ENCODE peak calls at places on chromosomes 3 and 15, in eight cellular contexts. W is CD8-positive, alpha-beta T cell; J is neural progenitor cell; P is K562; S is SK-N-SH; D is CD4-positive, CD25-positive, alpha-beta regulatory T cell; X is GM23248; N is tibial artery. C is an unnamed sample. For H3K36me3, the result is how much of the 10 kb centered on the place peaks cover.

GRCh38 chr3:87873136-87873535 is 185.7 kb downstream of the CGGBP1 start:
- DNase-seq in W (no peak), J (no peak), P (no peak), S (no peak), D (no peak), X (peak), N (no peak), C (no peak)

GRCh38 chr15:69704685-69705084 is 252.1 kb downstream of the RPLP1 start:
- DNase-seq in W (no peak), J (no peak), P (no peak), S (no peak), D (no peak), X (peak), N (no peak), C (no peak)

GRCh38 chr3:29202368-29202767 is 78.5 kb upstream of the RBMS3 start:
- DNase-seq in W (no peak), J (no peak), P (no peak), S (no peak), D (no peak), X (peak), N (no peak), C (no peak)

GRCh38 chr15:92949604-92950249 is 49.6 kb downstream of the CHD2 start:
- DNase-seq in W (no peak), J (peak), P (no peak), S (no peak), D (peak), X (no peak), N (no peak), C (no peak)

GRCh38 chr3:29011441-29011840 is 269.4 kb upstream of the RBMS3 start:
- DNase-seq in W (no peak), J (peak), P (no peak), S (no peak), D (no peak), X (no peak), N (no peak), C (no peak)

GRCh38 chr3:118466795-118467330 is 567.8 kb downstream of the IGSF11 start:
- DNase-seq in W (no peak), J (no peak), P (no peak), S (no peak), D (no peak), X (no peak), N (no peak), C (no peak)

GRCh38 chr3:117817103-117817502 is 1107.5 kb downstream of the TUSC7 start:
- DNase-seq in W (no peak), J (no peak), P (no peak), S (no peak), D (no peak), X (no peak), N (no peak), C (no peak)

GRCh38 chr15:82805994-82806406 is at the start of gene FSD2:
- DNase-seq in W (no peak), J (no peak), P (no peak), S (no peak), D (peak), X (no peak), N (no peak), C (no peak)

GRCh38 chr3:16071246-16071645 is 103.2 kb upstream of the GALNT15 start:
- DNase-seq in W (no peak), J (no peak), P (no peak), S (no peak), D (no peak), X (no peak), N (no peak), C (no peak)

DNA sequence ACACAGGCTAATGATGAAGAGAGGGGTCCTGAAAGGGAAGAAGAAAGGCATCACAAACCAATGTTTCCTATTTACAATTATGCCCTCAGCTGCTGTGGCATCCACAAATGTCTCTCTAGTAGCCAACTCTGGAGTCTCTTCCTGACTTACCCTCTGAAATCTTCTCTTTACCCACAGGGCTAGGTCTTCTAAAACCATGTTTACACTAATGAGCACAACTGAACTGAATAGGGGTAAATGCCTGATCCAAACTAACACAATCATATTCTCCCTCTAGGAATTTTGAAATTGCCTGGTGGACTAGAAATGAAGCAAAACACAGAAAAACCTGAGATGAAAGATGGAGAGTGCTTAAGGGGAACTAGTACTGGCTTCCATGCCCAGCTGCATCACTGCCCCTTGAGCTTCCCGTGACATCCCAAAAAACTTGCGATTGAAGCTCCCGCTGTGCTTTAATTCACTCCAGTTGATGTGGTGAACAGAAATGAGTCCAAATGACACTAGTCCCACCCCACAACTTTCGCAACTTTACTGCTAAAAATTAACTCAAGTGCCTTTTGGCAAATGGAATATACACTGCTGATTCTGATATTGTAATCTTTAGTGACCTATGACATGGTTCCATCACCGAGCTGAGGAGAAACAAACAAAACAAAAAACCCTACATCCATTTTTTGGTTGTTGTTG is 32.8 kb downstream of the CFAP20DC start:
- DNase-seq in W (no peak), J (no peak), P (no peak), S (no peak), D (no peak), X (no peak), N (no peak), C (no peak)
- H3K27ac ChIP-seq in W (no peak), J (no peak), P (no peak), S (no peak), D (no peak), X (no peak), N (no peak), C (no peak)

GRCh38 chr3:23612296-23612891 is 193.4 kb upstream of the UBE2E1 start:
- DNase-seq in W (no peak), J (no peak), P (no peak), S (no peak), D (no peak), X (peak), N (no peak), C (no peak)
- H3K36me3 ChIP-seq in W (under half), J (under half), P (under half), S (under half), D (under half), X (under half), N (under half), C (under half)

GRCh38 chr15:76060098-76060989 is 559 bp downstream of the TMEM266 start:
- DNase-seq in W (no peak), J (no peak), P (no peak), S (no peak), D (no peak), X (no peak), N (no peak), C (no peak)

GRCh38 chr15:76059320-76060097 is at the start of gene TMEM266:
- DNase-seq in W (no peak), J (peak), P (peak), S (peak), D (no peak), X (peak), N (peak), C (no peak)

GRCh38 chr15:76056931-76057330 is 2.9 kb upstream of the TMEM266 start:
- DNase-seq in W (no peak), J (no peak), P (no peak), S (no peak), D (no peak), X (no peak), N (no peak), C (no peak)

GRCh38 chr15:76058714-76059319 is 968 bp upstream of the TMEM266 start:
- DNase-seq in W (no peak), J (peak), P (peak), S (peak), D (no peak), X (peak), N (no peak), C (no peak)

GRCh38 chr15:76057332-76058000 is 2.3 kb upstream of the TMEM266 start:
- DNase-seq in W (no peak), J (peak), P (peak), S (peak), D (peak), X (peak), N (no peak), C (peak)
- H3K4me3 ChIP-seq in W (no peak), J (no peak), P (no peak), S (peak), D (peak), X (no peak), N (no peak), C (no peak)

GRCh38 chr3:14123308-14124222 is 1.1 kb downstream of the CHCHD4 start:
- DNase-seq in W (no peak), J (peak), P (no peak), S (no peak), D (no peak), X (no peak), N (no peak), C (peak)

GRCh38 chr3:14124223-14124614 is 451 bp downstream of the CHCHD4 start:
- DNase-seq in W (peak), J (no peak), P (no peak), S (peak), D (peak), X (peak), N (peak), C (peak)

GRCh38 chr3:14126017-14126902 is 1.4 kb downstream of the TMEM43 start:
- DNase-seq in W (no peak), J (no peak), P (peak), S (no peak), D (no peak), X (peak), N (no peak), C (no peak)

GRCh38 chr3:14125193-14126016 is 553 bp downstream of the TMEM43 start:
- DNase-seq in W (peak), J (peak), P (peak), S (no peak), D (peak), X (peak), N (peak), C (peak)

GRCh38 chr3:14124615-14125192 is at the start of the genes CHCHD4 and TMEM43:
- DNase-seq in W (peak), J (peak), P (peak), S (peak), D (peak), X (peak), N (peak), C (peak)
- H3K27ac ChIP-seq in W (peak), J (peak), P (peak), S (peak), D (peak), X (peak), N (peak), C (peak)

GRCh38 chr15:99032935-99033334 is 25.3 kb upstream of the PGPEP1L start:
- DNase-seq in W (no peak), J (no peak), P (no peak), S (no peak), D (no peak), X (no peak), N (no peak), C (no peak)
- H3K36me3 ChIP-seq in W (under half), J (under half), P (under half), S (under half), D (under half), X (under half), N (under half), C (under half)

DNA sequence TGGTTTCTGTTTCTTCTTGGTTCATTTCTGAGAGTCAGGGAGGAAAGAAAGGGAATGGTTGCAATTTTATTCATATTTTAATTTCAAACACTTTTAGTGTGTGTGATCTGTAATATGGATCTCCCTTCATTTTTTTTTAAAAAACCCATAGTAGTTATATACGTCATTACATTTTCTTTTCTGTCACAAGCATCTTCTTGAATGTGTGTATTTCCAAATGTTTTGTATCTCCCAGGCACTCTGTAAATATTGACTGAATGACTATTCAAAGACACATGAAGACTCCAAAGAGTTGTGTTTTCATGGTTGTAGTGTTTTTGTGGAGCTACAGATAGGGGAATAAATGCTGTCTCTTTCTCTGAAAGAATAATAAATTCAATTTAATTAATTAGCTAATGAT is 35.4 kb downstream of the NECTIN3 start:
- DNase-seq in W (no peak), J (no peak), P (no peak), S (no peak), D (no peak), X (no peak), N (no peak), C (no peak)
- H3K4me3 ChIP-seq in W (no peak), J (no peak), P (no peak), S (no peak), D (no peak), X (no peak), N (no peak), C (no peak)

C was measured in CD4-positive, alpha-beta memory T cell.